ENCODE peak calls at places on chromosomes 13 and 19, in ten cellular contexts. E is activated gamma-delta T cell; G is GM12865; L is ascending aorta; D is stimulated activated CD8-positive, alpha-beta memory T cell treated with anti-CD3 and anti-CD28 coated beads, Interleukin-7, amount 100 ng/mL, for 1 hour; I is central memory CD4-positive, alpha-beta T cell; W is germinal center; M is CD8-positive, alpha-beta memory T cell; K is T-helper 2 cell; H is progenitor cell of endocrine pancreas. Y is an unnamed sample.

GRCh38 chr19:13788991-13789390 is 6.3 kb upstream of the ZSWIM4 start:
- DNase-seq in D (no peak), L (peak), M (no peak), H (no peak), G (peak), K (peak), E (no peak), I (peak), W (no peak), Y (no peak)

GRCh38 chr13:113489171-113489548 is 1.4 kb downstream of the DCUN1D2 start:
- DNase-seq in G (no peak), M (no peak), I (no peak), W (no peak), D (no peak), L (no peak), H (no peak), E (no peak), K (no peak), Y (no peak)

GRCh38 chr13:113034451-113035208 is 65.6 kb downstream of the MCF2L start:
- DNase-seq in I (no peak), G (no peak), M (no peak), H (no peak), K (no peak), D (no peak), L (no peak), E (no peak), W (no peak), Y (no peak)

GRCh38 chr19:4971424-4971793 is 2.5 kb downstream of the KDM4B start:
- DNase-seq in H (no peak), K (peak), E (no peak), W (no peak), L (no peak), G (no peak), M (no peak), I (peak), D (no peak), Y (no peak)

GRCh38 chr13:42272115-42272756 is at the start of gene AKAP11:
- DNase-seq in L (peak), G (no peak), M (no peak), K (peak), E (peak), I (peak), W (peak), H (peak), D (peak), Y (no peak)

GRCh38 chr13:95106562-95106961 is 194.7 kb downstream of the ABCC4 start:
- DNase-seq in H (no peak), G (no peak), I (no peak), M (no peak), L (no peak), K (no peak), E (no peak), W (no peak), D (no peak), Y (no peak)

GRCh38 chr19:28727133-28727834 is 485.7 kb downstream of the UQCRFS1 start:
- DNase-seq in D (no peak), I (peak), H (no peak), L (no peak), M (no peak), E (peak), K (peak), G (no peak), W (peak), Y (no peak)

GRCh38 chr19:55461974-55462628 is 659 bp upstream of the ISOC2 start:
- DNase-seq in D (no peak), L (no peak), W (no peak), G (peak), K (no peak), E (no peak), H (no peak), I (no peak), M (no peak), Y (no peak)